ENCODE peak calls at places on chromosomes 6 and 20, in six cellular contexts. J is GM12865, V is bronchial epithelial cell, L is brain microvascular endothelial cell, R is stomach, W is PC-9. Z is an unnamed sample.

GRCh38 chr6:123967900-123968299 is 164.2 kb downstream of the NKAIN2 start:
- DNase-seq in J (no peak), R (no peak), W (no peak), V (no peak), L (no peak), Z (no peak)

GRCh38 chr6:76702187-76702586 is 629.7 kb upstream of the IMPG1 start:
- DNase-seq in V (peak; percentile 43), W (no peak), J (no peak), R (no peak), L (no peak), Z (no peak)

GRCh38 chr20:13355386-13355785 is 134.3 kb downstream of the ISM1 start:
- DNase-seq in J (no peak), V (peak; percentile 89), L (no peak), R (no peak), W (no peak), Z (no peak)

GRCh38 chr6:96458771-96459170 is 62.8 kb upstream of the UFL1 start:
- DNase-seq in J (no peak), V (no peak), R (no peak), W (no peak), L (no peak), Z (no peak)

GRCh38 chr20:23132293-23132929 is 46.3 kb upstream of the CD93 start:
- DNase-seq in W (no peak), L (no peak), V (no peak), J (no peak), R (no peak), Z (no peak)

GRCh38 chr6:39923394-39923793 is 10.9 kb downstream of the MOCS1 start:
- DNase-seq in V (peak; percentile 50), W (peak; percentile 2), J (no peak), R (peak; percentile 89), L (no peak), Z (no peak)

GRCh38 chr6:136427378-136427717 is 122.9 kb downstream of the MAP7 start:
- DNase-seq in J (no peak), V (no peak), L (no peak), R (no peak), W (no peak), Z (no peak)

GRCh38 chr6:13181398-13181797 is 146.9 kb downstream of the TBC1D7 start:
- DNase-seq in J (no peak), L (no peak), V (no peak), R (no peak), W (no peak), Z (peak; percentile 27)

GRCh38 chr20:59022754-59023153 is 3.5 kb downstream of the TUBB1 start:
- DNase-seq in J (no peak), L (no peak), R (no peak), V (no peak), W (no peak), Z (peak; percentile 66)
- TF ChIP-seq CTCF in J (no peak), L (no peak), R (no peak), V (no peak), W (no peak), Z (no peak)

DNA sequence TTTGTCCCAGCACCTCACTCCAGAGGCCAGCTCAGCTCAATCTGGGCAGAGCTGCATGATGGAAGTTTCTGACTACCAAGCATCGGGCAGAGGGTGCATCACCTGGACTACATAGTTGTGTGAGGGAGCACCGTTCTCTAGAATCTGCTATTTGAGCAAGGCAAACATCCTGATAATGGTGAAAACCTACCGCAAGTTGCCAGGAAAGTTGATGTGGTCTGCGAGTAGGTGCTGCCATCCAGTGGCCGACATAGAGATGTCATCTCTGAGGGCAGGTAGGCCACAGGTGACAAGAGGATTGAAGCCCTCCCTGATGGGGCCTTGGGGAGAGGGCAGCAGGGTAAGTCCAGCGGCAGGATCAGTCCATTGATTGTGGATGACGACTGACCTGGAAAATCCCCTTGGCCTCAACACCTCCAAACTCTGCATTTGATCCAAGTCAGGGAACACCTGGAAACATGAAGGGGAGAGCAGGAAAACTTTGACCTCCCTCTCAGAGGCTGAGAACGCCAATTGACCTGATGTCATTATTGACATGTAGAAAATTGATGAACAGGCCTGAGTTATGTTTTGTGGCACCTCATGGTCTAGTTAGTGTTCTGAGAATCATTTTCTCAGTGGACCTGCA is 3.9 kb upstream of the LPA start:
- DNase-seq in R (peak; percentile 48), L (no peak), J (peak; percentile 62), W (peak; percentile 12), V (peak; percentile 52), Z (no peak)
- TF ChIP-seq CTCF in R (no peak), L (peak; percentile 13), J (peak; percentile 70), W (peak; percentile 71), V (peak; percentile 80), Z (peak; percentile 9)

GRCh38 chr20:35603695-35604443 is 11.8 kb upstream of the SPAG4 start:
- DNase-seq in J (no peak), L (no peak), R (no peak), W (no peak), V (no peak), Z (no peak)
- TF ChIP-seq CTCF in J (no peak), L (no peak), R (no peak), W (no peak), V (no peak), Z (no peak)

GRCh38 chr20:38043512-38044300 is 10.2 kb downstream of the RPRD1B start:
- DNase-seq in V (peak; percentile 96), W (no peak), J (no peak), L (peak; percentile 94), R (no peak), Z (no peak)
- TF ChIP-seq CTCF in V (no peak), W (no peak), J (no peak), L (peak; percentile 52), R (no peak), Z (no peak)

GRCh38 chr20:33010674-33011449 is 3.4 kb downstream of the BPIFB2 start:
- DNase-seq in W (no peak), V (no peak), J (no peak), L (no peak), R (no peak), Z (no peak)

GRCh38 chr20:33014336-33015113 is 7.0 kb downstream of the BPIFB2 start:
- DNase-seq in J (no peak), W (no peak), V (no peak), L (no peak), R (no peak), Z (no peak)

GRCh38 chr20:33013701-33014326 is 6.3 kb downstream of the BPIFB2 start:
- DNase-seq in R (no peak), W (no peak), J (no peak), L (no peak), V (no peak), Z (no peak)

GRCh38 chr20:33010133-33010504 is 2.6 kb downstream of the BPIFB2 start:
- DNase-seq in W (no peak), V (no peak), J (no peak), L (no peak), R (peak; percentile 49), Z (no peak)

GRCh38 chr20:33012327-33013189 is 5.1 kb downstream of the BPIFB2 start:
- DNase-seq in J (no peak), L (no peak), R (no peak), W (no peak), V (no peak), Z (no peak)
- TF ChIP-seq CTCF in J (no peak), L (no peak), R (no peak), W (no peak), V (no peak), Z (no peak)

Z was measured in osteocyte.